ENCODE peak calls at places on chromosome 5, in eight cellular contexts. R is psoas muscle, X is ascending aorta, I is lower lobe of right lung, N is body of pancreas, V is H9, H is lung, U is PC-3. W is an unnamed sample.
A peak's percentile ranks its signal among the peaks of the same experiment; 100 is the strongest.

GRCh38 chr5:14147210-14147609 is 4.1 kb downstream of the TRIO start:
- DNase-seq in V (no peak), I (no peak), H (no peak), R (no peak), X (no peak), U (no peak), N (no peak), W (no peak)

GRCh38 chr5:10832987-10833386 is 72.0 kb upstream of the DAP start:
- DNase-seq in N (no peak), U (no peak), X (no peak), R (no peak), H (no peak), I (no peak), V (no peak), W (no peak)

GRCh38 chr5:19479562-19479961 is 508.4 kb downstream of the CDH18 start:
- DNase-seq in X (no peak), N (no peak), V (no peak), I (no peak), U (peak; percentile 49), R (no peak), H (no peak), W (no peak)

GRCh38 chr5:142644640-142645361 is 41.1 kb downstream of the FGF1 start:
- DNase-seq in N (no peak), U (peak; percentile 97), V (no peak), H (peak; percentile 38), R (no peak), I (no peak), X (peak; percentile 12), W (no peak)

GRCh38 chr5:19795218-19795617 is 192.8 kb downstream of the CDH18 start:
- DNase-seq in I (no peak), H (no peak), R (no peak), N (no peak), U (peak; percentile 62), X (no peak), V (no peak), W (no peak)

GRCh38 chr5:139882961-139883539 is 87.4 kb downstream of the PSD2 start:
- DNase-seq in U (no peak), R (no peak), X (no peak), H (no peak), V (no peak), I (no peak), N (no peak), W (no peak)

GRCh38 chr5:57493034-57493433 is 10.4 kb upstream of the ACTBL2 start:
- DNase-seq in X (no peak), V (no peak), N (no peak), H (no peak), I (no peak), R (no peak), U (peak; percentile 48), W (no peak)

GRCh38 chr5:37090123-37090726 is 159.0 kb downstream of the CPLANE1 start:
- DNase-seq in N (no peak), H (no peak), I (no peak), X (no peak), V (no peak), U (no peak), R (no peak), W (no peak)

GRCh38 chr5:54460181-54460919 is 4.9 kb downstream of the HSPB3 start:
- DNase-seq in H (no peak), X (no peak), N (no peak), I (no peak), U (peak; percentile 13), R (peak; percentile 70), V (no peak), W (no peak)

GRCh38 chr5:90949469-90950358 is 391.1 kb downstream of the ADGRV1 start:
- DNase-seq in X (no peak), H (no peak), R (no peak), U (peak; percentile 57), N (no peak), I (no peak), V (no peak), W (no peak)

GRCh38 chr5:180670586-180671359 is 21.4 kb upstream of the FLT4 start:
- DNase-seq in U (peak; percentile 77), H (peak; percentile 36), R (no peak), I (no peak), X (no peak), V (peak; percentile 60), N (peak; percentile 77), W (no peak)

GRCh38 chr5:150333400-150333799 is 24.1 kb upstream of the TCOF1 start:
- DNase-seq in R (no peak), H (no peak), I (no peak), X (no peak), N (no peak), V (no peak), U (no peak), W (no peak)

GRCh38 chr5:4553968-4554367 is 586.2 kb upstream of the ADAMTS16 start:
- DNase-seq in N (no peak), V (no peak), U (no peak), I (no peak), H (no peak), R (no peak), X (no peak), W (no peak)

GRCh38 chr5:172766287-172767104 is 4.5 kb downstream of the DUSP1 start:
- DNase-seq in N (peak; percentile 83), H (peak; percentile 66), U (peak; percentile 30), R (peak; percentile 85), I (peak; percentile 70), X (peak; percentile 85), V (no peak), W (no peak)

GRCh38 chr5:124927735-124928134 is 181.3 kb upstream of the ZNF608 start:
- DNase-seq in R (no peak), N (no peak), H (no peak), I (no peak), U (peak; percentile 6), X (no peak), V (no peak), W (no peak)

GRCh38 chr5:176339304-176339703 is 22.3 kb downstream of the KIAA1191 start:
- DNase-seq in I (no peak), R (no peak), U (no peak), V (no peak), X (no peak), H (no peak), N (no peak), W (no peak)

GRCh38 chr5:168055141-168055680 is 236.2 kb upstream of the WWC1 start:
- DNase-seq in N (no peak), V (no peak), U (no peak), R (no peak), H (no peak), X (no peak), I (no peak), W (no peak)

GRCh38 chr5:527646-528591 is 3.7 kb upstream of the SLC9A3 start:
- DNase-seq in U (no peak), R (no peak), I (peak; percentile 41), X (no peak), H (no peak), N (no peak), V (no peak), W (no peak)
- H3K4me1 ChIP-seq in U (no peaks in the 10 kb centered on the region), R (no peaks in the 10 kb centered on the region), I (peaks cover 24% of the 10 kb centered on the region), X (no peaks in the 10 kb centered on the region), H (no peaks in the 10 kb centered on the region), N (peaks cover 19% of the 10 kb centered on the region), V (no peaks in the 10 kb centered on the region), W (peaks cover 16% of the 10 kb centered on the region)

DNA sequence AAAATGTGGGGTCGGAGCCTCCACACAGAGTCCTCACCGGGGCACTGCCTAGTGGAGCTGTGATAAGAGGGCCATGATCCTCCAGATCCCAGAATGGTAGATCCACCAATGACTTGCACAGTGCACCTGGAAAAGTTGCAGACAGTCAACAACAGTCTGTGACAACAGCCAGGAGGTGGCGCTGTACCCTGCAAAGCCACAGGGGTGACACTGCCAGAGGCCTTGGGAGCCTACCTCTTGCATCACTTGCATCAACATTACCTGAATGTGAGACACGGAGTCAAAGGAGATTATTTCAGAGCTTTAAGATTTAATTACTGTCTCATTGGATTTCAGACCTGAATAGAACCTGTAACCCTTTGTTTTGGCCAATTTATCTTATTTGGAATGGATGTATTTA is 614.1 kb upstream of the CDH9 start:
- DNase-seq in N (no peak), X (no peak), R (no peak), H (no peak), V (peak; percentile 62), I (no peak), U (peak; percentile 21), W (no peak)
- TF ChIP-seq CTCF in N (no peak), X (no peak), R (no peak), H (no peak), V (peak; percentile 63), I (no peak), U (peak; percentile 53), W (no peak)

DNA sequence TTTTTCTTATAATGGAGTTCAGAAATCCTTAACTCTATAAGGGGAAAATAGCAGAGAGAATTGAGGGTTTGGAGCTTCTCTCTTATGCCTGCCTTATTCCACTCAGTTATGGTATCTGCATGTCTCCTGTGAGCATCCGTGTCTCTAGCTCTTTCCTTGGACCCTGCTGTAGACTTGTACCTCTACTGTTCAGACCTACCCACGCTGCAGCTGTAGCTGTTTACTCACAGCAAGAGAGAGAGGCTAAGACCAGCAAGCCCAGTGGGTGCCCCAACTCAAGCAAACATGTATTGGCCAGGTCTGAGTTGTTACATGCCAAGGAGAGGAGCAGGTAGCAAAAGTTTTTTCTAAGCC is 7.1 kb upstream of the PCSK1 start:
- DNase-seq in H (no peak), R (no peak), U (no peak), N (no peak), V (no peak), I (no peak), X (no peak), W (no peak)
- H3K4me1 ChIP-seq in H (no peaks in the 10 kb centered on the region), R (no peaks in the 10 kb centered on the region), U (no peaks in the 10 kb centered on the region), N (no peaks in the 10 kb centered on the region), V (no peaks in the 10 kb centered on the region), I (no peaks in the 10 kb centered on the region), X (no peaks in the 10 kb centered on the region), W (no peaks in the 10 kb centered on the region)

DNA sequence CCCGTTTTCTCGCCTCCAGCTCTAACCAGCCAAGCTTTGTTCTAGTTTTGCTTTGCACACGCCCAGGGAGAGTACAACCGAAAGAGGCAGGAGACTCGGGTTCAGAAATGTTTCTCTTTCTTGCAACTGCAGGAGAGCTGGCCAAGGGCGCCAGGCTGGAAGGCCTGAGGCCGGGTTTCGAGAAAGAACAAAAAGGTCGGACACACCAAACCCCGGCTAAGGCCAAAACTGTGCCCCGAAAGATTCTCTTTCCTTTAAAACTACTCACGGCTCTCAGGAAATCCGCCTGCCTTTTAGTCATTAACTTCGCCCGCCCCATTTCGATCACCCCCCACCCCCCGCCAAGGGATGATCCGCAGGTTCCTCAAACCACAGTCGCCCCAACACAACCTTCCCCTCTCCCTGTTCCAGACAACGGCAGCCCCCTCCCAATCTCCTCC is 624 bp downstream of the FEM1C start:
- DNase-seq in R (peak; percentile 63), U (peak; percentile 26), X (no peak), I (no peak), N (peak; percentile 57), V (no peak), H (no peak), W (no peak)
- TF ChIP-seq CTCF in R (no peak), U (no peak), X (no peak), I (no peak), N (no peak), V (no peak), H (no peak), W (no peak)